ENCODE peak calls at places on chromosomes 12 and 14, in eight cellular contexts. J is K562, Y is HCT116, S is H1, K is breast epithelium, X is GM12891, Q is HepG2, F is stomach. Z is an unnamed sample.

GRCh38 chr14:104885973-104886689 is 21.1 kb downstream of the CEP170B start:
- DNase-seq in J (no peak), Y (no peak), S (peak), K (no peak), X (no peak), Q (no peak), F (no peak), Z (peak)

GRCh38 chr14:49549446-49549845 is 36.7 kb downstream of the RPS29 start:
- DNase-seq in J (no peak), Y (no peak), S (no peak), K (no peak), X (no peak), Q (no peak), F (no peak), Z (no peak)

GRCh38 chr12:132132609-132133430 is 11.3 kb downstream of the DDX51 start:
- DNase-seq in J (no peak), Y (no peak), S (no peak), K (no peak), X (no peak), Q (no peak), F (no peak), Z (no peak)

GRCh38 chr14:104393898-104394605 is 185.5 kb upstream of the C14orf180 start:
- DNase-seq in J (no peak), Y (no peak), S (no peak), K (no peak), X (no peak), Q (no peak), F (peak), Z (peak)

GRCh38 chr12:60394680-60395079 is 798.9 kb downstream of the SLC16A7 start:
- DNase-seq in J (no peak), Y (no peak), S (no peak), K (no peak), X (no peak), Q (no peak), F (no peak), Z (no peak)

GRCh38 chr14:50363734-50364113 is 33.0 kb downstream of the CDKL1 start:
- DNase-seq in J (no peak), Y (no peak), S (no peak), K (no peak), X (peak), Q (no peak), F (no peak), Z (peak)

GRCh38 chr12:123067654-123068053 is 83.2 kb downstream of the PITPNM2 start:
- DNase-seq in J (no peak), Y (no peak), S (no peak), K (no peak), X (no peak), Q (no peak), F (no peak), Z (no peak)

GRCh38 chr14:66638688-66639087 is 130.7 kb downstream of the GPHN start:
- DNase-seq in J (no peak), Y (no peak), S (no peak), K (no peak), X (no peak), Q (no peak), F (no peak), Z (no peak)

GRCh38 chr14:103014466-103015319 is 42.7 kb downstream of the CDC42BPB start:
- DNase-seq in J (no peak), Y (no peak), S (no peak), K (peak), X (no peak), Q (no peak), F (no peak), Z (no peak)

GRCh38 chr12:131547560-131547959 is 163.3 kb upstream of the SFSWAP start:
- DNase-seq in J (no peak), Y (no peak), S (no peak), K (no peak), X (no peak), Q (no peak), F (no peak), Z (no peak)

GRCh38 chr12:39297946-39298345 is 145.0 kb downstream of the KIF21A start:
- DNase-seq in J (no peak), Y (no peak), S (no peak), K (no peak), X (no peak), Q (no peak), F (no peak), Z (no peak)

GRCh38 chr14:31059152-31059924 is 33.2 kb upstream of the STRN3 start:
- DNase-seq in J (peak), Y (no peak), S (no peak), K (no peak), X (no peak), Q (peak), F (peak), Z (peak)

GRCh38 chr14:67644428-67644827 is 24.7 kb downstream of the ARG2 start:
- DNase-seq in J (no peak), Y (no peak), S (no peak), K (no peak), X (no peak), Q (no peak), F (no peak), Z (no peak)

GRCh38 chr12:132429932-132430643 is 59.9 kb upstream of the FBRSL1 start:
- DNase-seq in J (peak), Y (peak), S (peak), K (no peak), X (peak), Q (no peak), F (peak), Z (peak)

GRCh38 chr14:73943083-73943482 is 6.8 kb downstream of the FAM161B start:
- DNase-seq in J (no peak), Y (no peak), S (no peak), K (no peak), X (no peak), Q (peak), F (no peak), Z (no peak)
- TF ChIP-seq POLR2AphosphoS5 in J (no peak), Y (no peak), S (no peak), K (no peak), X (no peak), Q (no peak), F (no peak), Z (no peak)

GRCh38 chr14:79712302-79712950 is 498.9 kb downstream of the DIO2 start:
- DNase-seq in J (no peak), Y (no peak), S (no peak), K (no peak), X (no peak), Q (no peak), F (no peak), Z (no peak)
- TF ChIP-seq POLR2AphosphoS5 in J (no peak), Y (no peak), S (no peak), K (no peak), X (no peak), Q (no peak), F (no peak), Z (no peak)

GRCh38 chr12:93785262-93786010 is 108.3 kb downstream of the CRADD start:
- DNase-seq in J (peak), Y (peak), S (no peak), K (no peak), X (no peak), Q (peak), F (no peak), Z (peak)
- TF ChIP-seq POLR2AphosphoS5 in J (no peak), Y (peak), S (no peak), K (no peak), X (no peak), Q (no peak), F (peak), Z (peak)

DNA sequence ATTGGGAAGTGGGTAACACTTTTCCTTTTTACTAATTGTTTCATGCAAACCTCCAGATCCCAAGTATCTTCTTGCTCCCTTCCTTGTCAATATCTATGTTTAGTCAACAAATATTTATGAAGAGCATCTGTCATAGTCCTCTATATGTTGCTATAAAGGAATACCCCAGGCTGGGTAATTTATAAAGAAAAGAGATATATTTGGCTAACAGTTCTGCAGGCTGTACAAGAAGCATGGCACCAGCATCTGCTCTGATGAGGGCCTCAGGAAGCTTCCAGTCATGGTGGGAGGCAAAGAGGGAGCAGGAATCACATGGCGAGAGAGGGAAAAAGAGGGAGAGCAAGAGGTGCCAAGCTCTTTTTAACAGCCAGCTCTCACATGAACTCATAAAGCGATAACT is 4.6 kb downstream of the KIF5A start:
- DNase-seq in J (no peak), Y (no peak), S (no peak), K (no peak), X (no peak), Q (no peak), F (no peak), Z (no peak)
- TF ChIP-seq POLR2AphosphoS5 in J (no peak), Y (no peak), S (no peak), K (no peak), X (no peak), Q (no peak), F (no peak), Z (no peak)

GRCh38 chr12:96522690-96523089 is 33.3 kb downstream of the CFAP54 start:
- DNase-seq in J (no peak), Y (no peak), S (peak), K (no peak), X (no peak), Q (no peak), F (no peak), Z (no peak)
- TF ChIP-seq POLR2AphosphoS5 in J (no peak), Y (no peak), S (no peak), K (no peak), X (no peak), Q (no peak), F (no peak), Z (no peak)

Z was measured in transverse colon.